ENCODE peak calls at places on chromosomes 16 and 17, in nine cellular contexts. One of them, this sample, is unnamed.

GRCh38 chr17:75371981-75372380 is 33.5 kb downstream of the GRB2 start:
- DNase-seq in heart left ventricle: no peak
- DNase-seq in endodermal cell: peak
- DNase-seq in upper lobe of right lung: no peak
- DNase-seq in colonic mucosa: no peak
- DNase-seq in stomach: no peak
- DNase-seq in tibial artery: no peak
- DNase-seq in astrocyte of the spinal cord: no peak
- DNase-seq in uterus: no peak
- DNase-seq in this sample: no peak

GRCh38 chr17:3986939-3987335 is 22.7 kb upstream of the ATP2A3 start:
- DNase-seq in heart left ventricle: no peak
- DNase-seq in endodermal cell: no peak
- DNase-seq in upper lobe of right lung: peak
- DNase-seq in colonic mucosa: no peak
- DNase-seq in stomach: no peak
- DNase-seq in tibial artery: no peak
- DNase-seq in astrocyte of the spinal cord: no peak
- DNase-seq in uterus: no peak
- DNase-seq in this sample: no peak

GRCh38 chr17:21573961-21574610 is 118.2 kb upstream of the KCNJ18 start:
- DNase-seq in heart left ventricle: peak
- DNase-seq in endodermal cell: no peak
- DNase-seq in upper lobe of right lung: no peak
- DNase-seq in colonic mucosa: peak
- DNase-seq in stomach: peak
- DNase-seq in tibial artery: peak
- DNase-seq in astrocyte of the spinal cord: peak
- DNase-seq in uterus: peak
- DNase-seq in this sample: peak

GRCh38 chr16:80681436-80681835 is 123.0 kb downstream of the CDYL2 start:
- DNase-seq in heart left ventricle: no peak
- DNase-seq in endodermal cell: no peak
- DNase-seq in upper lobe of right lung: no peak
- DNase-seq in colonic mucosa: no peak
- DNase-seq in stomach: no peak
- DNase-seq in tibial artery: no peak
- DNase-seq in astrocyte of the spinal cord: no peak
- DNase-seq in uterus: no peak
- DNase-seq in this sample: no peak

GRCh38 chr16:83215417-83216001 is 588.7 kb downstream of the CDH13 start:
- DNase-seq in heart left ventricle: no peak
- DNase-seq in endodermal cell: peak
- DNase-seq in upper lobe of right lung: no peak
- DNase-seq in colonic mucosa: peak
- DNase-seq in stomach: peak
- DNase-seq in tibial artery: no peak
- DNase-seq in astrocyte of the spinal cord: peak
- DNase-seq in uterus: no peak
- DNase-seq in this sample: peak

GRCh38 chr17:65430209-65430833 is 131.1 kb downstream of the AXIN2 start:
- DNase-seq in heart left ventricle: no peak
- DNase-seq in endodermal cell: no peak
- DNase-seq in upper lobe of right lung: no peak
- DNase-seq in colonic mucosa: no peak
- DNase-seq in stomach: no peak
- DNase-seq in tibial artery: no peak
- DNase-seq in astrocyte of the spinal cord: no peak
- DNase-seq in uterus: no peak
- DNase-seq in this sample: no peak

GRCh38 chr17:80152057-80152831 is 5.3 kb upstream of the EIF4A3 start:
- DNase-seq in heart left ventricle: no peak
- DNase-seq in endodermal cell: peak
- DNase-seq in upper lobe of right lung: no peak
- DNase-seq in colonic mucosa: no peak
- DNase-seq in stomach: no peak
- DNase-seq in tibial artery: no peak
- DNase-seq in astrocyte of the spinal cord: peak
- DNase-seq in uterus: no peak
- DNase-seq in this sample: peak

GRCh38 chr16:59566446-59566845 is 832.3 kb upstream of the GOT2 start:
- DNase-seq in heart left ventricle: no peak
- DNase-seq in endodermal cell: no peak
- DNase-seq in upper lobe of right lung: no peak
- DNase-seq in colonic mucosa: no peak
- DNase-seq in stomach: no peak
- DNase-seq in tibial artery: no peak
- DNase-seq in astrocyte of the spinal cord: no peak
- DNase-seq in uterus: no peak
- DNase-seq in this sample: no peak

GRCh38 chr16:22977294-22977697 is 163.3 kb downstream of the HS3ST2 start:
- DNase-seq in heart left ventricle: no peak
- DNase-seq in endodermal cell: no peak
- DNase-seq in upper lobe of right lung: no peak
- DNase-seq in colonic mucosa: no peak
- DNase-seq in stomach: no peak
- DNase-seq in tibial artery: no peak
- DNase-seq in astrocyte of the spinal cord: no peak
- DNase-seq in uterus: no peak
- DNase-seq in this sample: no peak

GRCh38 chr17:20125724-20126123 is 116.6 kb downstream of the SPECC1 start:
- DNase-seq in heart left ventricle: no peak
- DNase-seq in endodermal cell: no peak
- DNase-seq in upper lobe of right lung: no peak
- DNase-seq in colonic mucosa: no peak
- DNase-seq in stomach: no peak
- DNase-seq in tibial artery: no peak
- DNase-seq in astrocyte of the spinal cord: no peak
- DNase-seq in uterus: no peak
- DNase-seq in this sample: no peak

GRCh38 chr17:79235808-79236207 is 161.2 kb downstream of the ENGASE start:
- DNase-seq in heart left ventricle: no peak
- DNase-seq in endodermal cell: no peak
- DNase-seq in upper lobe of right lung: no peak
- DNase-seq in colonic mucosa: no peak
- DNase-seq in stomach: no peak
- DNase-seq in tibial artery: no peak
- DNase-seq in astrocyte of the spinal cord: no peak
- DNase-seq in uterus: no peak
- DNase-seq in this sample: no peak

GRCh38 chr16:83907111-83907510 is 8.2 kb downstream of the MLYCD start:
- DNase-seq in heart left ventricle: no peak
- DNase-seq in endodermal cell: no peak
- DNase-seq in upper lobe of right lung: no peak
- DNase-seq in colonic mucosa: no peak
- DNase-seq in stomach: no peak
- DNase-seq in tibial artery: no peak
- DNase-seq in astrocyte of the spinal cord: no peak
- DNase-seq in uterus: no peak
- DNase-seq in this sample: no peak

GRCh38 chr16:25922438-25922837 is 230.7 kb downstream of the HS3ST4 start:
- DNase-seq in heart left ventricle: no peak
- DNase-seq in endodermal cell: no peak
- DNase-seq in upper lobe of right lung: no peak
- DNase-seq in colonic mucosa: no peak
- DNase-seq in stomach: no peak
- DNase-seq in tibial artery: no peak
- DNase-seq in astrocyte of the spinal cord: no peak
- DNase-seq in uterus: no peak
- DNase-seq in this sample: no peak

GRCh38 chr16:47983999-47984580 is 171.7 kb downstream of the ABCC12 start:
- DNase-seq in heart left ventricle: no peak
- DNase-seq in endodermal cell: no peak
- DNase-seq in upper lobe of right lung: no peak
- DNase-seq in colonic mucosa: no peak
- DNase-seq in stomach: no peak
- DNase-seq in tibial artery: no peak
- DNase-seq in astrocyte of the spinal cord: no peak
- DNase-seq in uterus: no peak
- DNase-seq in this sample: no peak

GRCh38 chr17:1865252-1866037 is 35.6 kb downstream of the RPA1 start:
- DNase-seq in heart left ventricle: no peak
- DNase-seq in endodermal cell: peak
- DNase-seq in upper lobe of right lung: no peak
- DNase-seq in colonic mucosa: peak
- DNase-seq in stomach: peak
- DNase-seq in tibial artery: no peak
- DNase-seq in astrocyte of the spinal cord: peak
- DNase-seq in uterus: no peak
- DNase-seq in this sample: peak

GRCh38 chr16:86761117-86761971 is 183.0 kb downstream of the FOXL1 start:
- DNase-seq in heart left ventricle: peak
- DNase-seq in endodermal cell: peak
- DNase-seq in upper lobe of right lung: no peak
- DNase-seq in colonic mucosa: peak
- DNase-seq in stomach: peak
- DNase-seq in tibial artery: peak
- DNase-seq in astrocyte of the spinal cord: peak
- DNase-seq in uterus: no peak
- DNase-seq in this sample: peak

GRCh38 chr17:32265896-32266388 is 310 bp downstream of the RHBDL3 start:
- DNase-seq in heart left ventricle: no peak
- DNase-seq in endodermal cell: peak
- DNase-seq in upper lobe of right lung: no peak
- DNase-seq in colonic mucosa: no peak
- DNase-seq in stomach: no peak
- DNase-seq in tibial artery: no peak
- DNase-seq in astrocyte of the spinal cord: no peak
- DNase-seq in uterus: no peak
- DNase-seq in this sample: no peak

GRCh38 chr16:28264656-28265055 is 27.7 kb upstream of the SBK1 start:
- DNase-seq in heart left ventricle: no peak
- DNase-seq in endodermal cell: no peak
- DNase-seq in upper lobe of right lung: no peak
- DNase-seq in colonic mucosa: peak
- DNase-seq in stomach: peak
- DNase-seq in tibial artery: no peak
- DNase-seq in astrocyte of the spinal cord: no peak
- DNase-seq in uterus: no peak
- DNase-seq in this sample: peak

GRCh38 chr17:34996422-34997029 is 16.2 kb downstream of the LIG3 start:
- DNase-seq in heart left ventricle: no peak
- DNase-seq in endodermal cell: no peak
- DNase-seq in upper lobe of right lung: no peak
- DNase-seq in colonic mucosa: no peak
- DNase-seq in stomach: no peak
- DNase-seq in tibial artery: no peak
- DNase-seq in astrocyte of the spinal cord: no peak
- DNase-seq in uterus: no peak
- DNase-seq in this sample: no peak

GRCh38 chr17:77556408-77557068 is 402.0 kb upstream of the TNRC6C start:
- DNase-seq in heart left ventricle: no peak
- DNase-seq in endodermal cell: peak
- DNase-seq in upper lobe of right lung: no peak
- DNase-seq in colonic mucosa: no peak
- DNase-seq in stomach: no peak
- DNase-seq in tibial artery: no peak
- DNase-seq in astrocyte of the spinal cord: no peak
- DNase-seq in uterus: no peak
- DNase-seq in this sample: no peak

GRCh38 chr17:1169471-1169908 is 10.3 kb downstream of the ABR start:
- DNase-seq in heart left ventricle: no peak
- DNase-seq in endodermal cell: no peak
- DNase-seq in upper lobe of right lung: no peak
- DNase-seq in colonic mucosa: no peak
- DNase-seq in stomach: no peak
- DNase-seq in tibial artery: no peak
- DNase-seq in astrocyte of the spinal cord: no peak
- DNase-seq in uterus: no peak
- DNase-seq in this sample: no peak

GRCh38 chr17:6027342-6028024 is 42.7 kb upstream of the WSCD1 start:
- DNase-seq in heart left ventricle: no peak
- DNase-seq in endodermal cell: no peak
- DNase-seq in upper lobe of right lung: no peak
- DNase-seq in colonic mucosa: no peak
- DNase-seq in stomach: no peak
- DNase-seq in tibial artery: no peak
- DNase-seq in astrocyte of the spinal cord: no peak
- DNase-seq in uterus: no peak
- DNase-seq in this sample: no peak

GRCh38 chr17:42680331-42680808 is 1.3 kb downstream of the CCR10 start:
- DNase-seq in heart left ventricle: peak
- DNase-seq in endodermal cell: no peak
- DNase-seq in upper lobe of right lung: no peak
- DNase-seq in colonic mucosa: no peak
- DNase-seq in stomach: no peak
- DNase-seq in tibial artery: peak
- DNase-seq in astrocyte of the spinal cord: no peak
- DNase-seq in uterus: peak
- DNase-seq in this sample: no peak
- H3K4me3 ChIP-seq in heart left ventricle: peak
- H3K4me3 ChIP-seq in endodermal cell: no peak
- H3K4me3 ChIP-seq in upper lobe of right lung: peak
- H3K4me3 ChIP-seq in colonic mucosa: peak
- H3K4me3 ChIP-seq in stomach: peak
- H3K4me3 ChIP-seq in tibial artery: peak
- H3K4me3 ChIP-seq in astrocyte of the spinal cord: no peak
- H3K4me3 ChIP-seq in uterus: peak
- H3K4me3 ChIP-seq in this sample: peak

GRCh38 chr16:66751992-66752322 is 548 bp upstream of the DYNC1LI2 start:
- DNase-seq in heart left ventricle: no peak
- DNase-seq in endodermal cell: no peak
- DNase-seq in upper lobe of right lung: no peak
- DNase-seq in colonic mucosa: no peak
- DNase-seq in stomach: no peak
- DNase-seq in tibial artery: no peak
- DNase-seq in astrocyte of the spinal cord: no peak
- DNase-seq in uterus: no peak
- DNase-seq in this sample: no peak
- H3K4me3 ChIP-seq in heart left ventricle: peak
- H3K4me3 ChIP-seq in endodermal cell: no peak
- H3K4me3 ChIP-seq in upper lobe of right lung: peak
- H3K4me3 ChIP-seq in colonic mucosa: peak
- H3K4me3 ChIP-seq in stomach: peak
- H3K4me3 ChIP-seq in tibial artery: peak
- H3K4me3 ChIP-seq in astrocyte of the spinal cord: peak
- H3K4me3 ChIP-seq in uterus: peak
- H3K4me3 ChIP-seq in this sample: peak

GRCh38 chr16:12625068-12625467 is 178.6 kb downstream of the CPPED1 start:
- DNase-seq in heart left ventricle: no peak
- DNase-seq in endodermal cell: peak
- DNase-seq in upper lobe of right lung: no peak
- DNase-seq in colonic mucosa: no peak
- DNase-seq in stomach: no peak
- DNase-seq in tibial artery: no peak
- DNase-seq in astrocyte of the spinal cord: no peak
- DNase-seq in uterus: no peak
- DNase-seq in this sample: no peak
- H3K4me3 ChIP-seq in heart left ventricle: no peak
- H3K4me3 ChIP-seq in endodermal cell: no peak
- H3K4me3 ChIP-seq in upper lobe of right lung: no peak
- H3K4me3 ChIP-seq in colonic mucosa: no peak
- H3K4me3 ChIP-seq in stomach: no peak
- H3K4me3 ChIP-seq in tibial artery: no peak
- H3K4me3 ChIP-seq in astrocyte of the spinal cord: no peak
- H3K4me3 ChIP-seq in uterus: no peak
- H3K4me3 ChIP-seq in this sample: no peak

DNA sequence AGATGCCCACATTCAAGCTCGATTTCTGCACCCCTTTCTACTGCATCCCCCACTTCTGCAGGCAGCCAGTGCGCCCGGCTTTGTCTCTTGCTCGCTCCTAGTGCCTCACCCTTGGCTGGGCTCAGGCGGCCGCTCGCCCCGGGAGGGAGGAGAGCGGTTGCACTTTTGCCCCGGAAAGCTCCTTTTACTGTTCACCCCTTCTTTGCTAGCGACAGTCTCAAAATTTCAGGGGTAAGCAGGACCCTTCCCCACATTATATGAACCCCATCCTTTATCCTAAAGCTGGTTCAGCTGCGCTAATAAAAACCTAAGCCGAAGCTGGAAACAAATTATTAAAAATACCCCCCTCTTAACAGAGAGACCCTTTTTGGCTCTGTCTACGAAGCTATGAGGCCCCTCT is 987 bp downstream of the HOXB5 start:
- DNase-seq in heart left ventricle: no peak
- DNase-seq in endodermal cell: peak
- DNase-seq in upper lobe of right lung: no peak
- DNase-seq in colonic mucosa: no peak
- DNase-seq in stomach: no peak
- DNase-seq in tibial artery: no peak
- DNase-seq in astrocyte of the spinal cord: no peak
- DNase-seq in uterus: no peak
- DNase-seq in this sample: no peak
- H3K4me3 ChIP-seq in heart left ventricle: no peak
- H3K4me3 ChIP-seq in endodermal cell: no peak
- H3K4me3 ChIP-seq in upper lobe of right lung: peak
- H3K4me3 ChIP-seq in colonic mucosa: peak
- H3K4me3 ChIP-seq in stomach: peak
- H3K4me3 ChIP-seq in tibial artery: no peak
- H3K4me3 ChIP-seq in astrocyte of the spinal cord: peak
- H3K4me3 ChIP-seq in uterus: no peak
- H3K4me3 ChIP-seq in this sample: peak